ENCODE peak calls at places on chromosomes 13 and 19, in seven cellular contexts. F, P, V, J, C, S and H are unnamed samples.

GRCh38 chr19:19134687-19135158 is 3.6 kb downstream of the TMEM161A start:
- DNase-seq in F (peak), J (no peak), C (no peak), V (no peak), P (peak), S (peak), H (peak)

GRCh38 chr13:98476538-98476966 is 100.4 kb downstream of the STK24 start:
- DNase-seq in V (peak), C (peak), J (no peak), S (peak), P (no peak), F (peak), H (no peak)

GRCh38 chr19:8367327-8368001 is 3.5 kb downstream of the ANGPTL4 start:
- DNase-seq in F (peak), J (peak), V (peak), C (peak), S (peak), P (peak), H (peak)

GRCh38 chr13:48977973-48978372 is 2.3 kb downstream of the FNDC3A start:
- DNase-seq in J (no peak), C (no peak), P (no peak), F (no peak), V (peak), S (no peak), H (no peak)

GRCh38 chr19:41774515-41774980 is 19.2 kb downstream of the CEACAM6 start:
- DNase-seq in C (no peak), F (no peak), J (no peak), S (no peak), V (no peak), P (no peak), H (no peak)

GRCh38 chr13:111632906-111633305 is 312.5 kb downstream of the TEX29 start:
- DNase-seq in F (peak), J (no peak), C (no peak), S (peak), P (no peak), V (no peak), H (peak)

GRCh38 chr13:48731957-48732569 is 78.3 kb downstream of the CYSLTR2 start:
- DNase-seq in V (no peak), S (peak), J (peak), C (no peak), F (peak), P (peak), H (peak)

GRCh38 chr13:88136098-88136790 is 465.1 kb downstream of the SLITRK5 start:
- DNase-seq in S (no peak), P (no peak), F (no peak), J (no peak), C (no peak), V (no peak), H (no peak)

GRCh38 chr19:49976496-49976895 is 15.5 kb upstream of the SIGLEC11 start:
- DNase-seq in V (peak), S (no peak), J (no peak), F (peak), C (no peak), P (peak), H (no peak)

GRCh38 chr19:17266589-17266974 is 661 bp upstream of the BABAM1 start:
- DNase-seq in S (no peak), C (no peak), P (no peak), V (no peak), J (no peak), F (no peak), H (no peak)

GRCh38 chr13:43298799-43299198 is 275.4 kb downstream of the DNAJC15 start:
- DNase-seq in C (no peak), V (no peak), F (no peak), P (no peak), S (no peak), J (no peak), H (no peak)

GRCh38 chr13:19742651-19743050 is 40.1 kb downstream of the PSPC1 start:
- DNase-seq in F (peak), J (no peak), P (no peak), C (no peak), V (no peak), S (no peak), H (no peak)

GRCh38 chr13:84962849-84963248 is 836.4 kb downstream of the SLITRK6 start:
- DNase-seq in S (no peak), V (no peak), C (no peak), J (no peak), F (no peak), P (no peak), H (no peak)
- H2AK5ac ChIP-seq in S (no peak), V (no peak), C (no peak), J (no peak), F (no peak), P (no peak), H (no peak)

DNA sequence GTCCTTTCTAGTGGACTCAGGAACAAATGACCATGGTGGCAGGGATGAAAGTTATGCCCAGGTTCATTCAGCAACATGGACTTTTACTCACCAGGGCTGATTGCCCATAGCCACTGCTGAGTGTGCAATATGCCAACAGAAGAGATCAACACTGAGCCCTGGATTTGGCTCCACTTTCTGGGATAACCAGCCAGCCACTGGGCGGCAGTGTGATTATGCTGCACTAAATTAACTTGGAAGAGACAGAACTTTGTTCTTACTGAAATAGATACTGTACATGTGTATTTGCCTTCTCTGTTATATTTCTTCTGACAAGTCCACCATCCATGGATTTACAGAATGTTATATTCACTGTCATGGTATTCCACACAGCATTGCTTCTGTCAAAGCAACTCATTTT is 257.4 kb downstream of the TDRD3 start:
- DNase-seq in F (peak), S (no peak), P (peak), J (no peak), C (peak), V (no peak), H (no peak)
- H2AK5ac ChIP-seq in F (no peak), S (no peak), P (no peak), J (no peak), C (no peak), V (no peak), H (no peak)

GRCh38 chr19:33954686-33955085 is 158.0 kb downstream of the KCTD15 start:
- DNase-seq in S (no peak), C (no peak), J (no peak), P (no peak), V (no peak), F (no peak), H (no peak)

GRCh38 chr19:33957804-33958203 is 161.1 kb downstream of the KCTD15 start:
- DNase-seq in J (no peak), C (no peak), S (no peak), F (no peak), V (no peak), P (no peak), H (no peak)

GRCh38 chr19:33953592-33953991 is 156.9 kb downstream of the KCTD15 start:
- DNase-seq in C (no peak), S (no peak), F (no peak), P (no peak), V (no peak), J (no peak), H (no peak)

GRCh38 chr19:33960566-33960965 is 163.9 kb downstream of the KCTD15 start:
- DNase-seq in C (no peak), J (no peak), V (no peak), S (no peak), F (no peak), P (no peak), H (peak)

GRCh38 chr19:33956941-33957340 is 160.3 kb downstream of the KCTD15 start:
- DNase-seq in V (no peak), F (no peak), P (no peak), S (no peak), C (no peak), J (no peak), H (peak)
- H2AK5ac ChIP-seq in V (no peak), F (no peak), P (no peak), S (no peak), C (no peak), J (no peak), H (no peak)

GRCh38 chr13:26168835-26169234 is 53.3 kb downstream of the RNF6 start:
- DNase-seq in F (no peak), J (no peak), V (no peak), P (no peak), C (peak), S (no peak), H (no peak)
- H2AK5ac ChIP-seq in F (no peak), J (no peak), V (no peak), P (no peak), C (no peak), S (no peak), H (no peak)

GRCh38 chr13:46735425-46735824 is 61.5 kb downstream of the ESD start:
- DNase-seq in C (no peak), P (no peak), S (no peak), V (no peak), F (no peak), J (no peak), H (no peak)
- H2AK5ac ChIP-seq in C (no peak), P (no peak), S (no peak), V (no peak), F (no peak), J (no peak), H (no peak)